ENCODE peak calls at places on chromosomes 16 and 17, in four cellular contexts. A is thoracic aorta, Q is A549, D is fibroblast of lung. I is an unnamed sample.

GRCh38 chr16:8683640-8684039 is 9.2 kb downstream of the ABAT start:
- DNase-seq in D (no peak), Q (no peak), A (no peak), I (no peak)

GRCh38 chr16:76235025-76235424 is 42.2 kb upstream of the CNTNAP4 start:
- DNase-seq in D (no peak), A (no peak), Q (no peak), I (no peak)

GRCh38 chr17:56876766-56877179 is 37.1 kb downstream of the TRIM25 start:
- DNase-seq in D (no peak), Q (no peak), A (no peak), I (no peak)

GRCh38 chr16:64964126-64964540 is 157.7 kb downstream of the CDH11 start:
- DNase-seq in Q (no peak), D (peak), A (no peak), I (peak)

GRCh38 chr17:1965556-1966273 is 59.4 kb downstream of the RTN4RL1 start:
- DNase-seq in A (no peak), D (peak), Q (no peak), I (peak)

GRCh38 chr16:700684-701584 is 4.7 kb downstream of the FBXL16 start:
- DNase-seq in A (no peak), D (no peak), Q (no peak), I (no peak)

GRCh38 chr16:84062734-84063640 is 20.4 kb upstream of the SLC38A8 start:
- DNase-seq in D (peak), Q (peak), A (peak), I (peak)

GRCh38 chr17:39139137-39139516 is 12.3 kb downstream of the PLXDC1 start:
- DNase-seq in Q (peak), A (no peak), D (peak), I (peak)

GRCh38 chr17:15945493-15946209 is 721 bp downstream of the ADORA2B start:
- DNase-seq in Q (peak), D (peak), A (no peak), I (no peak)

GRCh38 chr17:49108318-49108717 is 24.3 kb upstream of the B4GALNT2 start:
- DNase-seq in Q (peak), D (peak), A (no peak), I (peak)

GRCh38 chr17:19306160-19307111 is 56.1 kb downstream of the B9D1 start:
- DNase-seq in A (no peak), Q (no peak), D (no peak), I (no peak)

GRCh38 chr17:77864234-77865108 is 94.0 kb upstream of the TNRC6C start:
- DNase-seq in D (no peak), Q (no peak), A (no peak), I (no peak)

GRCh38 chr17:4949321-4950074 is 1.2 kb upstream of the PFN1 start:
- DNase-seq in A (no peak), D (peak), Q (peak), I (peak)

GRCh38 chr16:53904533-53904932 is 200.6 kb downstream of the FTO start:
- DNase-seq in A (no peak), Q (no peak), D (no peak), I (no peak)

GRCh38 chr17:48488548-48489106 is 42.2 kb downstream of the HOXB1 start:
- DNase-seq in Q (no peak), D (no peak), A (no peak), I (no peak)

GRCh38 chr17:82121660-82122629 is 23.9 kb upstream of the FASN start:
- DNase-seq in Q (no peak), A (no peak), D (no peak), I (no peak)

GRCh38 chr16:31052131-31052530 is 18.8 kb downstream of the STX4 start:
- DNase-seq in Q (peak), D (peak), A (no peak), I (peak)

GRCh38 chr16:50304467-50305440 is 38.4 kb downstream of the ADCY7 start:
- DNase-seq in A (no peak), Q (no peak), D (no peak), I (no peak)

GRCh38 chr17:49574283-49574892 is 1.3 kb upstream of the NXPH3 start:
- DNase-seq in D (no peak), Q (no peak), A (no peak), I (no peak)

GRCh38 chr17:8133941-8134340 is 10.0 kb upstream of the HES7 start:
- DNase-seq in D (no peak), A (no peak), Q (no peak), I (no peak)

GRCh38 chr16:67673712-67674580 is 7.3 kb downstream of the C16orf86 start:
- DNase-seq in D (no peak), A (no peak), Q (no peak), I (no peak)

GRCh38 chr17:8152981-8153549 is 861 bp upstream of the PER1 start:
- DNase-seq in Q (no peak), A (no peak), D (no peak), I (no peak)

GRCh38 chr17:79012563-79013134 is 3.1 kb upstream of the CANT1 start:
- DNase-seq in A (no peak), D (no peak), Q (no peak), I (no peak)

GRCh38 chr16:72877374-72878028 is 170.4 kb downstream of the ZFHX3 start:
- DNase-seq in D (peak), A (no peak), Q (peak), I (peak)

DNA sequence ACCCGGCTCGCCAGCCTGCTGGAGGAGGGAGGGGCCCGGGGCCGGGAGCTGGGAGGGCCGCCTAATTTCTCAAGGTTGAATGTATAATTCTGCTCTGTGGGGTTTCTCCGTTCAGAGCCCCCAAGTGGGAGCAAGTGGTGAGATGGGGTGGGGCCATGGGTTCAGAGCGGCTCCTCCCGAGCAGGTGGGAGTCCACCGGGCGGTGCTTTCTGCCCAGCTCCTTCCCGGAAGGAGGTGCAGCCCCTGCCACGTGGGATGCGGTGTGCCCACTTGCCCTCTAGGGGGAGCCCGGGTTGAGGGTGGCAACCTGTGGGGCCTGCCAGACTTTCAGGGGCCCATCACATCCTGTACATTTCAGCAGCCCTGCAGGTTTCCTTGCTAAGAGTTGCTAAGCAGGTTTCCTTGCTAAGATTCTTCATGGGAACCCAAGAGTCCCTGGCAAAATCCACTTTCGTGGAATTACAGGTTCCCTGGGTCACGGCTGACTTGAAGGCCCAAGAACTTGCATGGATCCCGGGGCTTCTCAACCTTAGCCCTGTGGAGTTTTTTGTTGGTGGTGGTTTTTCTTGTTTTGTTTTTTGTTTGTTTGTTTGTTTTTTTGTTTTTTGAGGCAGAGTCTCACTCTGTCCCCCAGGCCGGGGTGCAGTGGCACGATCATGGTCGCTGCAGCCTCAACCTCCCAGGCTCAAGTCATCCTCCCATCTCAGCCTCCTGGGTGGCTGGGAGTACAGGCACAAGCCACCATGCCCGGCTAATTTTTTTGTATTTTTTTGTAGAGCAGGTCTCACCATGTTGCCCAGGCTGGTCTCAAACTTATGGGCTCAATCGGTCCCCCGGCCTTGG is 196.6 kb upstream of the GSE1 start:
- DNase-seq in Q (peak), D (no peak), A (no peak), I (peak)
- TF ChIP-seq CTCF in Q (peak), D (peak), A (peak), I (peak)

GRCh38 chr17:6843241-6843890 is 11.8 kb upstream of the TEKT1 start:
- DNase-seq in D (peak), A (no peak), Q (no peak), I (peak)
- TF ChIP-seq CTCF in D (peak), A (peak), Q (peak), I (peak)

GRCh38 chr17:28518132-28518531 is 12.0 kb downstream of the FOXN1 start:
- DNase-seq in A (no peak), D (no peak), Q (no peak), I (no peak)

GRCh38 chr17:28521296-28522085 is 15.3 kb downstream of the FOXN1 start:
- DNase-seq in A (no peak), D (no peak), Q (no peak), I (no peak)

GRCh38 chr17:28520687-28521086 is 14.5 kb downstream of the FOXN1 start:
- DNase-seq in Q (no peak), A (no peak), D (no peak), I (no peak)

GRCh38 chr17:28518578-28518977 is 12.4 kb downstream of the FOXN1 start:
- DNase-seq in A (no peak), D (no peak), Q (no peak), I (no peak)

GRCh38 chr17:28519236-28519635 is 13.1 kb downstream of the FOXN1 start:
- DNase-seq in Q (no peak), D (no peak), A (no peak), I (no peak)
- TF ChIP-seq CTCF in Q (no peak), D (no peak), A (no peak), I (no peak)

GRCh38 chr17:14298221-14298994 is 2.5 kb upstream of the HS3ST3B1 start:
- DNase-seq in Q (no peak), D (no peak), A (no peak), I (no peak)

GRCh38 chr17:14299261-14300093 is 1.4 kb upstream of the HS3ST3B1 start:
- DNase-seq in D (peak), A (no peak), Q (peak), I (no peak)

GRCh38 chr17:14295676-14296075 is 5.2 kb upstream of the HS3ST3B1 start:
- DNase-seq in A (no peak), Q (no peak), D (no peak), I (no peak)

GRCh38 chr17:14296511-14296910 is 4.4 kb upstream of the HS3ST3B1 start:
- DNase-seq in Q (no peak), A (no peak), D (no peak), I (no peak)

GRCh38 chr17:14297161-14297851 is 3.6 kb upstream of the HS3ST3B1 start:
- DNase-seq in Q (peak), A (no peak), D (peak), I (no peak)
- TF ChIP-seq CTCF in Q (peak), A (no peak), D (peak), I (peak)

I was measured in HFFc6.